ENCODE peak calls at places on chromosomes 11 and 22, in nine cellular contexts. Y is lung, A is aorta, O is right atrium auricular region, R is HepG2, D is hepatocyte, H is right lobe of liver, L is heart right ventricle, E is fibroblast of lung. B is an unnamed sample.

GRCh38 chr11:91219501-91219900 is 996.7 kb upstream of the CHORDC1 start:
- DNase-seq in Y (no peak), A (no peak), O (no peak), R (no peak), D (no peak), H (no peak), L (no peak), E (peak; percentile 43), B (no peak)

GRCh38 chr22:21449531-21450319 is 17.5 kb upstream of the TMEM191C start:
- DNase-seq in Y (no peak), A (peak; percentile 26), O (no peak), R (no peak), D (no peak), H (no peak), L (peak; percentile 1), E (no peak), B (no peak)

GRCh38 chr11:121341609-121342008 is 49.0 kb downstream of the SC5D start:
- DNase-seq in Y (no peak), A (no peak), O (no peak), R (no peak), D (no peak), H (no peak), L (no peak), E (no peak), B (peak; percentile 60)

GRCh38 chr11:133895551-133895950 is 50.2 kb upstream of the SPATA19 start:
- DNase-seq in Y (no peak), A (no peak), O (peak; percentile 52), R (no peak), D (no peak), H (no peak), L (no peak), E (no peak), B (no peak)

GRCh38 chr11:128501576-128502549 is 85.5 kb downstream of the ETS1 start:
- DNase-seq in Y (no peak), A (peak; percentile 63), O (no peak), R (no peak), D (no peak), H (no peak), L (peak; percentile 84), E (peak; percentile 96), B (no peak)

GRCh38 chr11:47955356-47955755 is 25.0 kb upstream of the PTPRJ start:
- DNase-seq in Y (no peak), A (no peak), O (no peak), R (no peak), D (no peak), H (no peak), L (no peak), E (no peak), B (peak; percentile 24)

GRCh38 chr11:120298461-120298860 is 26.6 kb upstream of the TLCD5 start:
- DNase-seq in Y (no peak), A (no peak), O (no peak), R (no peak), D (no peak), H (no peak), L (no peak), E (no peak), B (no peak)

GRCh38 chr11:36447947-36448346 is 62.1 kb downstream of the TRAF6 start:
- DNase-seq in Y (no peak), A (no peak), O (no peak), R (no peak), D (no peak), H (no peak), L (no peak), E (no peak), B (no peak)

GRCh38 chr22:29700949-29701927 is 18.6 kb upstream of the CABP7 start:
- DNase-seq in Y (peak; percentile 32), A (no peak), O (no peak), R (peak; percentile 37), D (peak; percentile 57), H (no peak), L (no peak), E (peak; percentile 40), B (peak; percentile 67)

GRCh38 chr22:35430897-35431322 is 31.0 kb downstream of the MCM5 start:
- DNase-seq in Y (peak; percentile 86), A (peak; percentile 94), O (peak; percentile 80), R (peak; percentile 55), D (peak; percentile 94), H (peak; percentile 87), L (peak; percentile 91), E (peak; percentile 89), B (peak; percentile 50)

GRCh38 chr11:117020287-117020686 is 77.9 kb downstream of the SIK3 start:
- DNase-seq in Y (no peak), A (no peak), O (no peak), R (no peak), D (no peak), H (no peak), L (no peak), E (no peak), B (no peak)

GRCh38 chr11:117023178-117023577 is 75.0 kb downstream of the SIK3 start:
- DNase-seq in Y (no peak), A (no peak), O (no peak), R (peak; percentile 12), D (no peak), H (no peak), L (no peak), E (no peak), B (no peak)

GRCh38 chr11:117019871-117020270 is 78.4 kb downstream of the SIK3 start:
- DNase-seq in Y (no peak), A (no peak), O (no peak), R (peak; percentile 21), D (no peak), H (no peak), L (no peak), E (no peak), B (no peak)

GRCh38 chr11:117020873-117021564 is 77.2 kb downstream of the SIK3 start:
- DNase-seq in Y (no peak), A (no peak), O (no peak), R (peak; percentile 83), D (peak; percentile 31), H (no peak), L (no peak), E (no peak), B (no peak)

DNA sequence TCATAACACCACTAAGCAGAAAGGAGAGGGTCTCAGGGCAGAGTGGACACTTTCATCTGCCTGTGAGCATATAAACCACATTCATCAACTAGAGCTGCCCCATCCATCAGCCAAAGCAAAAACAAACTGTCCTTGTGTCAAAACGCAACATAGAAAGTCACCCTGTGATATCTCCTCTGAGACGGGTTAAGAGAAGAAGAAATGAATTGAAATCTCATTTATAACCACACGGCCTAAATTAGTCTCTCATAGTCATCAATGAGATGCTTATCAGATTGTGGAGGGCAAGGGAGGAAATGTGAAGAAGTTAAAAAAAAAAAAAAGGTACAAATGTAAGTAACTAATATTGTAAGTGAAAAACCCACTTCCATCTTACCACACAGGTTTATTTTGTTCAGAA is 75.7 kb downstream of the SIK3 start:
- DNase-seq in Y (no peak), A (no peak), O (no peak), R (no peak), D (no peak), H (no peak), L (no peak), E (no peak), B (no peak)
- H3K4me1 ChIP-seq in Y (peaks cover 6% of the 10 kb centered on the region), A (no peaks in the 10 kb centered on the region), O (peaks cover 31% of the 10 kb centered on the region), R (peaks cover 84% of the 10 kb centered on the region), D (peaks cover 37% of the 10 kb centered on the region), H (peaks cover 40% of the 10 kb centered on the region), L (peaks cover 9% of the 10 kb centered on the region), E (peaks cover 11% of the 10 kb centered on the region), B (peaks cover 40% of the 10 kb centered on the region)

GRCh38 chr11:86693501-86693900 is 21.1 kb upstream of the ME3 start:
- DNase-seq in Y (no peak), A (no peak), O (no peak), R (no peak), D (no peak), H (no peak), L (no peak), E (no peak), B (no peak)
- H3K4me1 ChIP-seq in Y (peaks cover 3% of the 10 kb centered on the region), A (peaks cover 7% of the 10 kb centered on the region), O (peaks cover 10% of the 10 kb centered on the region), R (no peaks in the 10 kb centered on the region), D (no peaks in the 10 kb centered on the region), H (no peaks in the 10 kb centered on the region), L (peaks cover 4% of the 10 kb centered on the region), E (peaks cover 23% of the 10 kb centered on the region), B (no peaks in the 10 kb centered on the region)

GRCh38 chr11:65476632-65477270 is 22.1 kb upstream of the MALAT1 start:
- DNase-seq in Y (no peak), A (no peak), O (no peak), R (no peak), D (peak; percentile 60), H (peak; percentile 76), L (no peak), E (no peak), B (no peak)

GRCh38 chr11:65482306-65482850 is 16.5 kb upstream of the MALAT1 start:
- DNase-seq in Y (no peak), A (peak; percentile 22), O (no peak), R (no peak), D (no peak), H (peak; percentile 23), L (no peak), E (peak; percentile 53), B (no peak)

GRCh38 chr11:65478411-65479183 is 20.2 kb upstream of the MALAT1 start:
- DNase-seq in Y (peak; percentile 53), A (peak; percentile 79), O (no peak), R (no peak), D (peak; percentile 48), H (peak; percentile 71), L (peak; percentile 72), E (peak; percentile 70), B (no peak)

GRCh38 chr11:65477271-65478029 is 21.4 kb upstream of the MALAT1 start:
- DNase-seq in Y (peak; percentile 97), A (peak; percentile 99), O (peak; percentile 98), R (peak; percentile 88), D (peak; percentile 99), H (peak; percentile 98), L (peak; percentile 97), E (peak; percentile 93), B (peak; percentile 90)

GRCh38 chr11:65479184-65480145 is 19.4 kb upstream of the MALAT1 start:
- DNase-seq in Y (no peak), A (peak; percentile 67), O (no peak), R (no peak), D (peak; percentile 71), H (peak; percentile 55), L (peak; percentile 81), E (peak; percentile 89), B (no peak)
- H3K4me1 ChIP-seq in Y (peaks cover 7% of the 10 kb centered on the region), A (no peaks in the 10 kb centered on the region), O (peaks cover 62% of the 10 kb centered on the region), R (peaks cover 59% of the 10 kb centered on the region), D (peaks cover 39% of the 10 kb centered on the region), H (peaks cover 20% of the 10 kb centered on the region), L (peaks cover 41% of the 10 kb centered on the region), E (peaks cover 25% of the 10 kb centered on the region), B (peaks cover 26% of the 10 kb centered on the region)

GRCh38 chr11:1759851-1760220 is 3.9 kb downstream of the CTSD start:
- DNase-seq in Y (no peak), A (no peak), O (no peak), R (no peak), D (no peak), H (peak; percentile 60), L (no peak), E (no peak), B (no peak)
- H3K4me1 ChIP-seq in Y (peaks cover 51% of the 10 kb centered on the region), A (no peaks in the 10 kb centered on the region), O (peaks cover 90% of the 10 kb centered on the region), R (peaks cover 38% of the 10 kb centered on the region), D (peaks cover 12% of the 10 kb centered on the region), H (peaks cover 66% of the 10 kb centered on the region), L (peaks cover 84% of the 10 kb centered on the region), E (peaks cover 29% of the 10 kb centered on the region), B (peaks cover 15% of the 10 kb centered on the region)

GRCh38 chr22:24972369-24972768 is 19.9 kb downstream of the KIAA1671 start:
- DNase-seq in Y (no peak), A (no peak), O (no peak), R (no peak), D (no peak), H (no peak), L (no peak), E (no peak), B (no peak)
- H3K4me1 ChIP-seq in Y (peaks cover 21% of the 10 kb centered on the region), A (no peaks in the 10 kb centered on the region), O (peaks cover 64% of the 10 kb centered on the region), R (peaks cover 39% of the 10 kb centered on the region), D (peaks cover 19% of the 10 kb centered on the region), H (peaks cover 26% of the 10 kb centered on the region), L (peaks cover 60% of the 10 kb centered on the region), E (no peaks in the 10 kb centered on the region), B (no peaks in the 10 kb centered on the region)